ENCODE peak calls at places on chromosomes 2 and 18, in six cellular contexts. M is stimulated activated CD8-positive, alpha-beta memory T cell treated with anti-CD3 and anti-CD28 coated beads, Interleukin-15, amount 100 ng/mL, for 24 hours; Y is occipital lobe; C is NCI-H460; S is NCI-H526; W is activated CD4-positive, alpha-beta T cell treated with anti-CD3 and anti-CD28 coated beads, Interleukin-2, amount 10 ng/mL, durations not matched to agents 7 days and 5 days. X is an unnamed sample.

GRCh38 chr2:148590613-148591012 is 53.9 kb upstream of the EPC2 start:
- DNase-seq in M (no peak), Y (no peak), C (no peak), S (no peak), W (no peak), X (no peak)

GRCh38 chr2:42043789-42044394 is 3.9 kb upstream of the PKDCC start:
- DNase-seq in M (no peak), Y (no peak), C (no peak), S (no peak), W (no peak), X (no peak)

GRCh38 chr2:17051558-17051957 is 385.9 kb upstream of the CYRIA start:
- DNase-seq in M (no peak), Y (no peak), C (no peak), S (no peak), W (no peak), X (peak)

GRCh38 chr2:163173591-163173990 is 335.0 kb upstream of the KCNH7 start:
- DNase-seq in M (no peak), Y (no peak), C (no peak), S (no peak), W (no peak), X (no peak)

GRCh38 chr18:37381554-37381953 is 184.0 kb downstream of the CELF4 start:
- DNase-seq in M (no peak), Y (no peak), C (no peak), S (no peak), W (no peak), X (no peak)

GRCh38 chr2:187982668-187983067 is 309.0 kb upstream of the GULP1 start:
- DNase-seq in M (no peak), Y (no peak), C (no peak), S (no peak), W (no peak), X (no peak)

GRCh38 chr2:170255971-170256370 is 78.0 kb downstream of the MYO3B start:
- DNase-seq in M (no peak), Y (no peak), C (no peak), S (no peak), W (no peak), X (no peak)

GRCh38 chr18:33583901-33584300 is 5.9 kb downstream of the ASXL3 start:
- DNase-seq in M (no peak), Y (no peak), C (no peak), S (no peak), W (no peak), X (no peak)

GRCh38 chr2:79223539-79223938 is 64.0 kb upstream of the REG3A start:
- DNase-seq in M (no peak), Y (no peak), C (no peak), S (peak), W (no peak), X (no peak)

GRCh38 chr2:129178356-129178755 is 801.1 kb upstream of the RAB6C start:
- DNase-seq in M (no peak), Y (peak), C (no peak), S (no peak), W (no peak), X (no peak)

GRCh38 chr2:154570501-154570900 is 128.0 kb upstream of the KCNJ3 start:
- DNase-seq in M (no peak), Y (no peak), C (no peak), S (no peak), W (no peak), X (no peak)

GRCh38 chr18:6031442-6031841 is 136.1 kb upstream of the TMEM200C start:
- DNase-seq in M (no peak), Y (no peak), C (no peak), S (no peak), W (no peak), X (no peak)

GRCh38 chr18:58222439-58223125 is 178.6 kb downstream of the NEDD4L start:
- DNase-seq in M (no peak), Y (no peak), C (no peak), S (no peak), W (no peak), X (no peak)

GRCh38 chr2:10452334-10452733 is 4.2 kb upstream of the ODC1 start:
- DNase-seq in M (no peak), Y (no peak), C (peak), S (no peak), W (no peak), X (no peak)

GRCh38 chr2:202541137-202541536 is 93.6 kb upstream of the FAM117B start:
- DNase-seq in M (no peak), Y (no peak), C (no peak), S (no peak), W (no peak), X (no peak)

GRCh38 chr18:48412339-48412929 is 3.3 kb upstream of the ZBTB7C start:
- DNase-seq in M (no peak), Y (no peak), C (peak), S (peak), W (peak), X (peak)

GRCh38 chr2:105636109-105636740 is 108.5 kb upstream of the NCK2 start:
- DNase-seq in M (no peak), Y (no peak), C (no peak), S (no peak), W (no peak), X (no peak)

GRCh38 chr18:10419420-10420103 is 34.9 kb upstream of the APCDD1 start:
- DNase-seq in M (no peak), Y (no peak), C (no peak), S (no peak), W (no peak), X (no peak)

GRCh38 chr2:105990624-105991023 is 203.5 kb downstream of the UXS1 start:
- DNase-seq in M (no peak), Y (no peak), C (no peak), S (no peak), W (no peak), X (no peak)

GRCh38 chr2:64799592-64800252 is 146.0 kb upstream of the SERTAD2 start:
- DNase-seq in M (no peak), Y (no peak), C (no peak), S (no peak), W (no peak), X (no peak)

GRCh38 chr2:28338046-28338753 is 54.5 kb upstream of the FOSL2 start:
- DNase-seq in M (no peak), Y (no peak), C (no peak), S (no peak), W (no peak), X (no peak)

GRCh38 chr2:196335238-196335637 is 163.9 kb upstream of the STK17B start:
- DNase-seq in M (no peak), Y (peak), C (no peak), S (no peak), W (no peak), X (peak)

GRCh38 chr2:149924028-149924427 is 336.5 kb upstream of the MMADHC start:
- DNase-seq in M (no peak), Y (no peak), C (no peak), S (no peak), W (no peak), X (no peak)

GRCh38 chr18:5097116-5097703 is 99.8 kb downstream of the AKAIN1 start:
- DNase-seq in M (no peak), Y (no peak), C (no peak), S (no peak), W (no peak), X (no peak)

GRCh38 chr2:18792226-18792629 is 202.9 kb upstream of the NT5C1B start:
- DNase-seq in M (no peak), Y (no peak), C (no peak), S (no peak), W (no peak), X (no peak)

GRCh38 chr2:9775351-9775750 is 67.9 kb upstream of the TAF1B start:
- DNase-seq in M (no peak), Y (no peak), C (no peak), S (no peak), W (no peak), X (no peak)

GRCh38 chr2:46481541-46482193 is 2.3 kb downstream of the TMEM247 start:
- DNase-seq in M (no peak), Y (no peak), C (no peak), S (no peak), W (no peak), X (peak)

GRCh38 chr2:23200056-23200455 is 184.9 kb upstream of the KLHL29 start:
- DNase-seq in M (no peak), Y (no peak), C (no peak), S (no peak), W (no peak), X (no peak)

GRCh38 chr18:26190506-26190905 is 35.7 kb upstream of the TAF4B start:
- DNase-seq in M (no peak), Y (no peak), C (no peak), S (no peak), W (peak), X (no peak)

GRCh38 chr2:12262681-12263436 is 453.9 kb upstream of the TRIB2 start:
- DNase-seq in M (no peak), Y (peak), C (no peak), S (no peak), W (no peak), X (no peak)

GRCh38 chr2:121187351-121187921 is 97.6 kb downstream of the TFCP2L1 start:
- DNase-seq in M (no peak), Y (no peak), C (no peak), S (no peak), W (no peak), X (no peak)